ENCODE peak calls at places on chromosomes 11 and 22, in seven cellular contexts. Z is EL, C is Calu3, P is GM10248, T is lower leg skin, N is memory B cell, G is hypothalamus. V is an unnamed sample.

GRCh38 chr11:75272821-75273301 is 32.3 kb downstream of the TPBGL start:
- DNase-seq in Z (no peak), C (no peak), P (no peak), T (no peak), N (no peak), G (no peak), V (no peak)

GRCh38 chr11:105000167-105000566 is 22.8 kb downstream of the CASP5 start:
- DNase-seq in Z (peak; percentile 37), C (peak; percentile 23), P (no peak), T (no peak), N (no peak), G (no peak), V (no peak)

GRCh38 chr11:57233702-57234101 is 3.3 kb downstream of the APLNR start:
- DNase-seq in Z (no peak), C (no peak), P (no peak), T (no peak), N (no peak), G (no peak), V (no peak)

GRCh38 chr22:23673826-23674690 is 16.8 kb upstream of the RGL4 start:
- DNase-seq in Z (no peak), C (no peak), P (no peak), T (no peak), N (no peak), G (no peak), V (no peak)

GRCh38 chr22:49906071-49906798 is 12.0 kb downstream of the ALG12 start:
- DNase-seq in Z (no peak), C (no peak), P (no peak), T (no peak), N (no peak), G (no peak), V (no peak)

GRCh38 chr11:12074529-12075195 is 35.7 kb upstream of the MICAL2 start:
- DNase-seq in Z (peak; percentile 49), C (no peak), P (no peak), T (no peak), N (no peak), G (no peak), V (no peak)

GRCh38 chr11:102283088-102283487 is 34.2 kb upstream of the BIRC3 start:
- DNase-seq in Z (no peak), C (no peak), P (no peak), T (no peak), N (no peak), G (no peak), V (no peak)

GRCh38 chr11:70799386-70799785 is 401.1 kb downstream of the CTTN start:
- DNase-seq in Z (peak; percentile 3), C (no peak), P (no peak), T (no peak), N (no peak), G (no peak), V (no peak)

GRCh38 chr22:42977574-42977973 is 37.4 kb downstream of the PACSIN2 start:
- DNase-seq in Z (no peak), C (no peak), P (no peak), T (no peak), N (no peak), G (no peak), V (no peak)

GRCh38 chr22:37435970-37436603 is 8.8 kb upstream of the ELFN2 start:
- DNase-seq in Z (no peak), C (no peak), P (no peak), T (no peak), N (no peak), G (no peak), V (no peak)

V was measured in tibial nerve.